ENCODE peak calls at places on chromosome 1, in five cellular contexts. One of them, this sample, is unnamed.

GRCh38 chr1:42150626-42151025 is 2.6 kb upstream of the GUCA2B start:
- DNase-seq in uterus: no peak
- DNase-seq in GM12865: no peak
- DNase-seq in esophagus squamous epithelium: no peak
- DNase-seq in DND-41: no peak
- DNase-seq in this sample: no peak

GRCh38 chr1:156893048-156893953 is at the start of gene PEAR1:
- DNase-seq in DND-41: no peak
- DNase-seq in esophagus squamous epithelium: no peak
- DNase-seq in uterus: peak
- DNase-seq in GM12865: no peak
- DNase-seq in this sample: no peak

GRCh38 chr1:14136152-14136763 is 436.3 kb downstream of the PRDM2 start:
- DNase-seq in esophagus squamous epithelium: no peak
- DNase-seq in DND-41: no peak
- DNase-seq in uterus: no peak
- DNase-seq in GM12865: no peak
- DNase-seq in this sample: no peak

GRCh38 chr1:226410958-226411357 is 3.1 kb upstream of the PARP1 start:
- DNase-seq in uterus: no peak
- DNase-seq in DND-41: no peak
- DNase-seq in GM12865: no peak
- DNase-seq in esophagus squamous epithelium: no peak
- DNase-seq in this sample: no peak

GRCh38 chr1:113394863-113395259 is 4.5 kb downstream of the MAGI3 start:
- DNase-seq in GM12865: no peak
- DNase-seq in DND-41: no peak
- DNase-seq in uterus: no peak
- DNase-seq in esophagus squamous epithelium: no peak
- DNase-seq in this sample: no peak

GRCh38 chr1:9558946-9559545 is 19.8 kb downstream of the SLC25A33 start:
- DNase-seq in uterus: no peak
- DNase-seq in GM12865: no peak
- DNase-seq in esophagus squamous epithelium: no peak
- DNase-seq in DND-41: no peak
- DNase-seq in this sample: no peak

GRCh38 chr1:41495171-41495948 is 10.9 kb upstream of the EDN2 start:
- DNase-seq in uterus: peak
- DNase-seq in esophagus squamous epithelium: no peak
- DNase-seq in GM12865: peak
- DNase-seq in DND-41: no peak
- DNase-seq in this sample: no peak

GRCh38 chr1:179933219-179933618 is 21.4 kb upstream of the CEP350 start:
- DNase-seq in GM12865: no peak
- DNase-seq in uterus: no peak
- DNase-seq in DND-41: no peak
- DNase-seq in esophagus squamous epithelium: no peak
- DNase-seq in this sample: no peak

GRCh38 chr1:235297579-235297978 is 30.4 kb downstream of the ARID4B start:
- DNase-seq in esophagus squamous epithelium: no peak
- DNase-seq in GM12865: peak
- DNase-seq in uterus: no peak
- DNase-seq in DND-41: no peak
- DNase-seq in this sample: no peak

GRCh38 chr1:12620142-12620865 is 2.3 kb upstream of the DHRS3 start:
- DNase-seq in esophagus squamous epithelium: no peak
- DNase-seq in uterus: no peak
- DNase-seq in DND-41: peak
- DNase-seq in GM12865: peak
- DNase-seq in this sample: no peak
- TF ChIP-seq CTCF in esophagus squamous epithelium: no peak
- TF ChIP-seq CTCF in uterus: no peak
- TF ChIP-seq CTCF in DND-41: no peak
- TF ChIP-seq CTCF in GM12865: no peak
- TF ChIP-seq CTCF in this sample: no peak

DNA sequence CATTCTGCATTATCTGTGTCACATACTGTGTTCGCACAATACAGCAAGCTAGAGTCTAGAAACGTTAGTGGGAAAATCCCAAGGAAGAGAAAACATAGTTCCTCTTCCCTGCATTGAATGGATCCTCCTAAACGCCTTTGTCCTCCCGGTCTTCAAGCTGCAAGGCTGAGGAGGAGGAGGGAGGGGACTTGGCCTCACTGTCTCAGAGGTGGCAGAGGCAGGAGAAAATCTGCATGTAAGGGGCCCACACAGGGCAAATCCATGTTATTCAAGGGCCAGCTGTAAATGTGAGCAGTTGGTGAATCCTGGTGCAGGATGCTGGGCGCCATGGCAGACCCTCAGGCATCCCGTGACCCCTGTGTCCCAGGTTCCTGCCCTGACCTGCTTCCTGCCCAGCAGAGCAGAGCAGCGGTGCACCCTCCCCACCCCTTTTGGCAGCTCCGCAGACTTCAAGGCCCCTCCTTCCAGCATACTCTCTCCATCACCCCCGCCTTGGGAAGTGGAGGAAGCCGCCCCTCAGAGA is 34.2 kb downstream of the WNT9A start:
- DNase-seq in uterus: no peak
- DNase-seq in DND-41: no peak
- DNase-seq in GM12865: no peak
- DNase-seq in esophagus squamous epithelium: no peak
- DNase-seq in this sample: no peak
- TF ChIP-seq CTCF in uterus: no peak
- TF ChIP-seq CTCF in DND-41: no peak
- TF ChIP-seq CTCF in GM12865: no peak
- TF ChIP-seq CTCF in esophagus squamous epithelium: no peak
- TF ChIP-seq CTCF in this sample: no peak

DNA sequence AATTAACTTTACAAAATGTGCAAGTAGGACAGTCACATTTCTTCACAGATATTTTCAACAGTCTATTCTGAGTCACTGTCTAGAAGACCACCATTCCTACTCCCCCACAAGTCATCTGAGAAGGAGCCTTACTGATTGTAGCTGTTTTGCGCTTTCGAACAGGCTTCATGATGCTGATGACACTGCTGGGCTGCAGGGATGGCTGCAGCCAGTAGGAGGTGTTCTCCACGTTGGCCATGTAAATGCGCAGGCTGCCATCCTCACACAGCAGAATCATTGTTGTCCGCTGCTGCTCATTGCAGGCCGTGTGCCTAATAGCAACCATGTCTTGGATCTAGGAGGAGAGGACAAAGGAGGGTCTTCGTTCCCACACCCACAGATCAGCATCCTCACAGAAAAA is 56.9 kb downstream of the UBR4 start:
- DNase-seq in uterus: no peak
- DNase-seq in esophagus squamous epithelium: no peak
- DNase-seq in DND-41: no peak
- DNase-seq in GM12865: no peak
- DNase-seq in this sample: no peak
- TF ChIP-seq CTCF in uterus: no peak
- TF ChIP-seq CTCF in esophagus squamous epithelium: no peak
- TF ChIP-seq CTCF in DND-41: peak
- TF ChIP-seq CTCF in GM12865: no peak
- TF ChIP-seq CTCF in this sample: no peak

GRCh38 chr1:30755746-30756145 is 1.8 kb downstream of the LAPTM5 start:
- DNase-seq in DND-41: no peak
- DNase-seq in uterus: no peak
- DNase-seq in GM12865: no peak
- DNase-seq in esophagus squamous epithelium: no peak
- DNase-seq in this sample: no peak
- TF ChIP-seq CTCF in DND-41: no peak
- TF ChIP-seq CTCF in uterus: no peak
- TF ChIP-seq CTCF in GM12865: no peak
- TF ChIP-seq CTCF in esophagus squamous epithelium: no peak
- TF ChIP-seq CTCF in this sample: no peak

GRCh38 chr1:168386492-168386891 is 105.8 kb downstream of the TBX19 start:
- DNase-seq in DND-41: no peak
- DNase-seq in esophagus squamous epithelium: no peak
- DNase-seq in uterus: no peak
- DNase-seq in GM12865: no peak
- DNase-seq in this sample: no peak

GRCh38 chr1:168387781-168388760 is 107.4 kb downstream of the TBX19 start:
- DNase-seq in esophagus squamous epithelium: no peak
- DNase-seq in uterus: no peak
- DNase-seq in DND-41: no peak
- DNase-seq in GM12865: peak
- DNase-seq in this sample: no peak

GRCh38 chr1:168391759-168392681 is 111.3 kb downstream of the TBX19 start:
- DNase-seq in esophagus squamous epithelium: no peak
- DNase-seq in GM12865: no peak
- DNase-seq in DND-41: no peak
- DNase-seq in uterus: no peak
- DNase-seq in this sample: no peak

GRCh38 chr1:168390261-168390660 is 109.6 kb downstream of the TBX19 start:
- DNase-seq in esophagus squamous epithelium: no peak
- DNase-seq in DND-41: no peak
- DNase-seq in uterus: no peak
- DNase-seq in GM12865: no peak
- DNase-seq in this sample: no peak

GRCh38 chr1:168386949-168387586 is 106.4 kb downstream of the TBX19 start:
- DNase-seq in uterus: peak
- DNase-seq in DND-41: no peak
- DNase-seq in esophagus squamous epithelium: no peak
- DNase-seq in GM12865: peak
- DNase-seq in this sample: no peak
- TF ChIP-seq CTCF in uterus: no peak
- TF ChIP-seq CTCF in DND-41: no peak
- TF ChIP-seq CTCF in esophagus squamous epithelium: no peak
- TF ChIP-seq CTCF in GM12865: no peak
- TF ChIP-seq CTCF in this sample: no peak

GRCh38 chr1:81377406-81377805 is 423.3 kb upstream of the ADGRL2 start:
- DNase-seq in DND-41: no peak
- DNase-seq in GM12865: peak
- DNase-seq in uterus: no peak
- DNase-seq in esophagus squamous epithelium: no peak
- DNase-seq in this sample: no peak
- TF ChIP-seq CTCF in DND-41: no peak
- TF ChIP-seq CTCF in GM12865: peak
- TF ChIP-seq CTCF in uterus: no peak
- TF ChIP-seq CTCF in esophagus squamous epithelium: no peak
- TF ChIP-seq CTCF in this sample: no peak

GRCh38 chr1:33369081-33369480 is 48.2 kb upstream of the A3GALT2 start:
- DNase-seq in GM12865: no peak
- DNase-seq in uterus: no peak
- DNase-seq in esophagus squamous epithelium: no peak
- DNase-seq in DND-41: no peak
- DNase-seq in this sample: no peak

GRCh38 chr1:33367488-33368405 is 46.8 kb upstream of the A3GALT2 start:
- DNase-seq in esophagus squamous epithelium: peak
- DNase-seq in DND-41: peak
- DNase-seq in uterus: peak
- DNase-seq in GM12865: peak
- DNase-seq in this sample: peak

GRCh38 chr1:33368431-33368830 is 47.5 kb upstream of the A3GALT2 start:
- DNase-seq in DND-41: no peak
- DNase-seq in esophagus squamous epithelium: no peak
- DNase-seq in GM12865: no peak
- DNase-seq in uterus: no peak
- DNase-seq in this sample: no peak

GRCh38 chr1:33365560-33365997 is 44.7 kb upstream of the A3GALT2 start:
- DNase-seq in DND-41: no peak
- DNase-seq in uterus: peak
- DNase-seq in GM12865: no peak
- DNase-seq in esophagus squamous epithelium: no peak
- DNase-seq in this sample: no peak

GRCh38 chr1:33366766-33367487 is 46.0 kb upstream of the A3GALT2 start:
- DNase-seq in DND-41: no peak
- DNase-seq in GM12865: no peak
- DNase-seq in esophagus squamous epithelium: no peak
- DNase-seq in uterus: peak
- DNase-seq in this sample: no peak
- TF ChIP-seq CTCF in DND-41: no peak
- TF ChIP-seq CTCF in GM12865: no peak
- TF ChIP-seq CTCF in esophagus squamous epithelium: no peak
- TF ChIP-seq CTCF in uterus: no peak
- TF ChIP-seq CTCF in this sample: no peak

GRCh38 chr1:7576946-7577657 is 194.0 kb upstream of the VAMP3 start:
- DNase-seq in DND-41: no peak
- DNase-seq in uterus: no peak
- DNase-seq in esophagus squamous epithelium: no peak
- DNase-seq in GM12865: no peak
- DNase-seq in this sample: no peak
- TF ChIP-seq CTCF in DND-41: no peak
- TF ChIP-seq CTCF in uterus: no peak
- TF ChIP-seq CTCF in esophagus squamous epithelium: no peak
- TF ChIP-seq CTCF in GM12865: no peak
- TF ChIP-seq CTCF in this sample: peak

GRCh38 chr1:27615346-27616004 is 11.5 kb upstream of the AHDC1 start:
- DNase-seq in uterus: no peak
- DNase-seq in DND-41: peak
- DNase-seq in esophagus squamous epithelium: no peak
- DNase-seq in GM12865: no peak
- DNase-seq in this sample: no peak

GRCh38 chr1:27614625-27615344 is 10.8 kb upstream of the AHDC1 start:
- DNase-seq in DND-41: no peak
- DNase-seq in uterus: no peak
- DNase-seq in GM12865: no peak
- DNase-seq in esophagus squamous epithelium: no peak
- DNase-seq in this sample: no peak

GRCh38 chr1:27617420-27617819 is 13.5 kb upstream of the AHDC1 start:
- DNase-seq in esophagus squamous epithelium: no peak
- DNase-seq in GM12865: no peak
- DNase-seq in uterus: no peak
- DNase-seq in DND-41: no peak
- DNase-seq in this sample: no peak

GRCh38 chr1:27618341-27619067 is 14.6 kb upstream of the AHDC1 start:
- DNase-seq in esophagus squamous epithelium: no peak
- DNase-seq in DND-41: peak
- DNase-seq in GM12865: peak
- DNase-seq in uterus: no peak
- DNase-seq in this sample: no peak

DNA sequence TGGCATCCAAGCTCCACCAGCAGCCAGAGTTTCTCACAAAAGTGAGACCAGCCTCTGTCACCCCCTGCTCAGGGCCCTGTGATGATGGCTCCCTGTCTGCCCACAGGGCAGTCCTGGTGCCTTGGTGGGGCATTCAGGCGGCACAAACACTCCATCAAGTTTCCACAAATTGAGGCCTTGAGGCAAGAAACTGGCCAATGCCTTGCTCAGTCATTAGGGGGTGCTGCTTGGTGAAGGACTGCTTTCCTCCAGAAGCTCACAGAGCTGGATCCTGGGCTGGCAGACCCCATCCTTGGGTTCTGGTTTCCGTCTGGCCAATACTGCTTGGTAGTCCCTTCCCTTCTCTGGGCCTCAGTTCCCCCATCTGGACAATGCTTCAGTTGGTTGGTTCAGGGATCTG is 12.5 kb upstream of the AHDC1 start:
- DNase-seq in DND-41: no peak
- DNase-seq in GM12865: no peak
- DNase-seq in esophagus squamous epithelium: no peak
- DNase-seq in uterus: no peak
- DNase-seq in this sample: no peak
- TF ChIP-seq CTCF in DND-41: peak
- TF ChIP-seq CTCF in GM12865: peak
- TF ChIP-seq CTCF in esophagus squamous epithelium: no peak
- TF ChIP-seq CTCF in uterus: no peak
- TF ChIP-seq CTCF in this sample: no peak